ENCODE peak calls at places on chromosomes 1 and 21, in four cellular contexts. One of them, this sample, is unnamed.

GRCh38 chr1:87291107-87291506 is 37.6 kb upstream of the LMO4 start:
- DNase-seq in psoas muscle: no peak
- DNase-seq in cardiac fibroblast: peak; percentile 9
- DNase-seq in sigmoid colon: no peak
- DNase-seq in this sample: no peak

GRCh38 chr1:205783904-205784303 is 8.6 kb upstream of the RAB29 start:
- DNase-seq in psoas muscle: peak; percentile 65
- DNase-seq in cardiac fibroblast: peak; percentile 35
- DNase-seq in sigmoid colon: no peak
- DNase-seq in this sample: no peak

GRCh38 chr21:31194510-31195293 is 149.4 kb downstream of the TIAM1 start:
- DNase-seq in psoas muscle: no peak
- DNase-seq in cardiac fibroblast: no peak
- DNase-seq in sigmoid colon: no peak
- DNase-seq in this sample: no peak

GRCh38 chr1:207995576-207995975 is 84.7 kb upstream of the CD34 start:
- DNase-seq in psoas muscle: no peak
- DNase-seq in cardiac fibroblast: no peak
- DNase-seq in sigmoid colon: no peak
- DNase-seq in this sample: no peak

GRCh38 chr1:19866029-19866428 is 16.2 kb upstream of the OTUD3 start:
- DNase-seq in psoas muscle: no peak
- DNase-seq in cardiac fibroblast: no peak
- DNase-seq in sigmoid colon: no peak
- DNase-seq in this sample: no peak

GRCh38 chr1:13583964-13584791 is 546 bp downstream of the PDPN start:
- DNase-seq in psoas muscle: peak; percentile 66
- DNase-seq in cardiac fibroblast: peak; percentile 36
- DNase-seq in sigmoid colon: peak; percentile 82
- DNase-seq in this sample: peak; percentile 50

GRCh38 chr1:110462964-110463363 is 12.0 kb downstream of the PROK1 start:
- DNase-seq in psoas muscle: no peak
- DNase-seq in cardiac fibroblast: peak; percentile 37
- DNase-seq in sigmoid colon: no peak
- DNase-seq in this sample: peak; percentile 58

GRCh38 chr1:41023279-41023990 is 1.9 kb upstream of the SLFNL1 start:
- DNase-seq in psoas muscle: no peak
- DNase-seq in cardiac fibroblast: peak; percentile 34
- DNase-seq in sigmoid colon: no peak
- DNase-seq in this sample: no peak

GRCh38 chr1:15616704-15617172 is 520 bp upstream of the DDI2 start:
- DNase-seq in psoas muscle: no peak
- DNase-seq in cardiac fibroblast: peak; percentile 64
- DNase-seq in sigmoid colon: peak; percentile 64
- DNase-seq in this sample: no peak

GRCh38 chr1:227424159-227424680 is 105.9 kb upstream of the CDC42BPA start:
- DNase-seq in psoas muscle: no peak
- DNase-seq in cardiac fibroblast: no peak
- DNase-seq in sigmoid colon: no peak
- DNase-seq in this sample: no peak

GRCh38 chr1:115274467-115274866 is 63.6 kb downstream of the NGF start:
- DNase-seq in psoas muscle: no peak
- DNase-seq in cardiac fibroblast: peak; percentile 40
- DNase-seq in sigmoid colon: no peak
- DNase-seq in this sample: no peak

GRCh38 chr1:204885790-204886189 is 15.1 kb downstream of the NFASC start:
- DNase-seq in psoas muscle: no peak
- DNase-seq in cardiac fibroblast: peak; percentile 62
- DNase-seq in sigmoid colon: no peak
- DNase-seq in this sample: no peak

GRCh38 chr1:31381394-31382287 is 8.8 kb upstream of the FABP3 start:
- DNase-seq in psoas muscle: peak; percentile 70
- DNase-seq in cardiac fibroblast: peak; percentile 55
- DNase-seq in sigmoid colon: no peak
- DNase-seq in this sample: no peak

GRCh38 chr1:225851810-225852209 is 30.4 kb downstream of the TMEM63A start:
- DNase-seq in psoas muscle: no peak
- DNase-seq in cardiac fibroblast: no peak
- DNase-seq in sigmoid colon: no peak
- DNase-seq in this sample: no peak

GRCh38 chr1:22976461-22977243 is 4.0 kb upstream of the LACTBL1 start:
- DNase-seq in psoas muscle: peak; percentile 36
- DNase-seq in cardiac fibroblast: peak; percentile 90
- DNase-seq in sigmoid colon: peak; percentile 68
- DNase-seq in this sample: peak; percentile 79

GRCh38 chr1:206575165-206575893 is 36.9 kb downstream of the EIF2D start:
- DNase-seq in psoas muscle: no peak
- DNase-seq in cardiac fibroblast: peak; percentile 98
- DNase-seq in sigmoid colon: peak; percentile 74
- DNase-seq in this sample: peak; percentile 37

GRCh38 chr1:41931578-41931977 is 12.9 kb upstream of the HIVEP3 start:
- DNase-seq in psoas muscle: no peak
- DNase-seq in cardiac fibroblast: no peak
- DNase-seq in sigmoid colon: no peak
- DNase-seq in this sample: no peak

GRCh38 chr1:31400393-31400792 is 12.6 kb upstream of the SERINC2 start:
- DNase-seq in psoas muscle: no peak
- DNase-seq in cardiac fibroblast: peak; percentile 27
- DNase-seq in sigmoid colon: no peak
- DNase-seq in this sample: no peak

GRCh38 chr1:178451529-178451928 is 45.2 kb downstream of the CLEC20A start:
- DNase-seq in psoas muscle: no peak
- DNase-seq in cardiac fibroblast: peak; percentile 26
- DNase-seq in sigmoid colon: no peak
- DNase-seq in this sample: no peak

GRCh38 chr1:62175568-62176179 is 19.0 kb upstream of the L1TD1 start:
- DNase-seq in psoas muscle: no peak
- DNase-seq in cardiac fibroblast: peak; percentile 61
- DNase-seq in sigmoid colon: no peak
- DNase-seq in this sample: peak; percentile 65

GRCh38 chr1:248850536-248851251 is 8.2 kb downstream of the ZNF692 start:
- DNase-seq in psoas muscle: no peak
- DNase-seq in cardiac fibroblast: no peak
- DNase-seq in sigmoid colon: no peak
- DNase-seq in this sample: no peak
- TF ChIP-seq CTCF in psoas muscle: no peak
- TF ChIP-seq CTCF in cardiac fibroblast: no peak
- TF ChIP-seq CTCF in sigmoid colon: no peak
- TF ChIP-seq CTCF in this sample: no peak

GRCh38 chr1:176719478-176719877 is 256.5 kb downstream of the PAPPA2 start:
- DNase-seq in psoas muscle: no peak
- DNase-seq in cardiac fibroblast: no peak
- DNase-seq in sigmoid colon: no peak
- DNase-seq in this sample: no peak
- H3K4me3 ChIP-seq in psoas muscle: no peak overlapping the region
- H3K4me3 ChIP-seq in cardiac fibroblast: no peak overlapping the region
- H3K4me3 ChIP-seq in sigmoid colon: no peak overlapping the region
- H3K4me3 ChIP-seq in this sample: no peak overlapping the region

GRCh38 chr1:240792915-240793525 is 181.1 kb upstream of the GREM2 start:
- DNase-seq in psoas muscle: no peak
- DNase-seq in cardiac fibroblast: no peak
- DNase-seq in sigmoid colon: no peak
- DNase-seq in this sample: no peak

GRCh38 chr1:240786880-240787279 is 174.9 kb upstream of the GREM2 start:
- DNase-seq in psoas muscle: no peak
- DNase-seq in cardiac fibroblast: no peak
- DNase-seq in sigmoid colon: no peak
- DNase-seq in this sample: no peak

GRCh38 chr1:240794061-240794843 is 182.3 kb upstream of the GREM2 start:
- DNase-seq in psoas muscle: no peak
- DNase-seq in cardiac fibroblast: no peak
- DNase-seq in sigmoid colon: no peak
- DNase-seq in this sample: no peak

GRCh38 chr1:240790851-240791250 is 178.9 kb upstream of the GREM2 start:
- DNase-seq in psoas muscle: no peak
- DNase-seq in cardiac fibroblast: no peak
- DNase-seq in sigmoid colon: no peak
- DNase-seq in this sample: no peak
- TF ChIP-seq CTCF in psoas muscle: no peak
- TF ChIP-seq CTCF in cardiac fibroblast: no peak
- TF ChIP-seq CTCF in sigmoid colon: no peak
- TF ChIP-seq CTCF in this sample: no peak

DNA sequence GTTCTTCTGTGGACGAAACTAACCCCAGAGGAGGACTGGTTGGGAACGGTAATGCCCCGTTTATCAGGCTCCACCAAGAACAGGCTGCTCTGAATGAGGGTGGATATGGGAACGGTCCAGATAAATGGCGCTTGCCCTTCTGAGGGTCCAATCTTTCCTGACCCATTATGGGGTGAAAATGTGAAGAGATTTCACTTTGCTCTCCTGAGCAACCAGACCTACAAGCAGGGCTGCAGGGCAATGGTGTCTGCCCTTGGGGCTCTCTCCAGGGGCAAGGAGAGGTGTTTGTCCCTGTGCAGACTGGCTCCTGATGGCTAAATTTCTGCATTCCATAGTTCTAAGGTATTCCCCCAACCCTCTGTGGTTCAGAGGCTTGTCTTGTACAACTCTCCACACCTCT is 25.1 kb downstream of the SLC2A1 start:
- DNase-seq in psoas muscle: no peak
- DNase-seq in cardiac fibroblast: no peak
- DNase-seq in sigmoid colon: peak; percentile 14
- DNase-seq in this sample: no peak
- H3K4me3 ChIP-seq in psoas muscle: no peak overlapping the region
- H3K4me3 ChIP-seq in cardiac fibroblast: no peak overlapping the region
- H3K4me3 ChIP-seq in sigmoid colon: no peak overlapping the region
- H3K4me3 ChIP-seq in this sample: no peak overlapping the region

This sample was measured in testis.